ENCODE peak calls at places on chromosomes 7 and 10, in four cellular contexts. T is mesothelial cell of epicardium, I is astrocyte of the spinal cord, R is endodermal cell. H is an unnamed sample.

GRCh38 chr7:111390000-111390399 is 172.3 kb downstream of the IMMP2L start:
- DNase-seq in T (no peak), I (no peak), R (no peak), H (no peak)

GRCh38 chr10:69232252-69232651 is 12.1 kb downstream of the HKDC1 start:
- DNase-seq in T (no peak), I (peak), R (peak), H (peak)

GRCh38 chr10:50381637-50382036 is 130.3 kb upstream of the ASAH2 start:
- DNase-seq in T (no peak), I (no peak), R (no peak), H (no peak)

GRCh38 chr10:116207690-116208089 is 65.3 kb downstream of the GFRA1 start:
- DNase-seq in T (no peak), I (no peak), R (no peak), H (no peak)

GRCh38 chr10:92290076-92290836 is 622 bp downstream of the CPEB3 start:
- DNase-seq in T (peak), I (peak), R (no peak), H (peak)

GRCh38 chr10:102324061-102324460 is 71.4 kb upstream of the NFKB2 start:
- DNase-seq in T (no peak), I (no peak), R (peak), H (peak)

GRCh38 chr10:113362645-113363091 is 190.2 kb upstream of the HABP2 start:
- DNase-seq in T (no peak), I (peak), R (no peak), H (peak)

GRCh38 chr10:118356628-118357027 is 14.5 kb upstream of the FAM204A start:
- DNase-seq in T (no peak), I (no peak), R (no peak), H (no peak)

GRCh38 chr10:14579405-14579804 is 195.3 kb downstream of the FAM107B start:
- DNase-seq in T (no peak), I (no peak), R (no peak), H (no peak)

GRCh38 chr7:30772984-30773383 is 1.8 kb downstream of the MINDY4 start:
- DNase-seq in T (no peak), I (no peak), R (peak), H (no peak)

GRCh38 chr7:153109561-153109960 is 350.0 kb downstream of the ACTR3B start:
- DNase-seq in T (no peak), I (no peak), R (no peak), H (no peak)

GRCh38 chr10:30630571-30630970 is 1.0 kb upstream of the LYZL2 start:
- DNase-seq in T (no peak), I (no peak), R (no peak), H (no peak)

GRCh38 chr7:4809091-4809591 is 33.7 kb downstream of the AP5Z1 start:
- DNase-seq in T (no peak), I (no peak), R (no peak), H (no peak)

GRCh38 chr10:130895172-130895571 is 416.3 kb downstream of the TCERG1L start:
- DNase-seq in T (no peak), I (no peak), R (peak), H (peak)

GRCh38 chr10:48465860-48466521 is 138.9 kb downstream of the ARHGAP22 start:
- DNase-seq in T (no peak), I (no peak), R (peak), H (peak)

GRCh38 chr10:71882813-71883746 is 32.0 kb upstream of the PSAP start:
- DNase-seq in T (no peak), I (peak), R (no peak), H (no peak)

GRCh38 chr10:97319671-97320479 is 804 bp downstream of the FRAT1 start:
- DNase-seq in T (no peak), I (no peak), R (peak), H (peak)

GRCh38 chr7:6621195-6622128 is 6.1 kb downstream of the ZNF853 start:
- DNase-seq in T (no peak), I (no peak), R (no peak), H (no peak)

GRCh38 chr10:2980116-2980515 is 87.2 kb upstream of the PFKP start:
- DNase-seq in T (no peak), I (peak), R (no peak), H (no peak)

GRCh38 chr7:110852156-110852858 is 238.6 kb upstream of the LRRN3 start:
- DNase-seq in T (no peak), I (no peak), R (no peak), H (no peak)

GRCh38 chr10:45476559-45476958 is 102.5 kb downstream of the ALOX5 start:
- DNase-seq in T (no peak), I (no peak), R (no peak), H (no peak)

GRCh38 chr10:119140603-119141245 is 24.8 kb downstream of the SFXN4 start:
- DNase-seq in T (no peak), I (no peak), R (peak), H (peak)

GRCh38 chr10:103745264-103746247 is 109.8 kb downstream of the SH3PXD2A start:
- DNase-seq in T (no peak), I (peak), R (peak), H (peak)

GRCh38 chr7:46257766-46258448 is 336.8 kb upstream of the IGFBP3 start:
- DNase-seq in T (no peak), I (peak), R (no peak), H (no peak)

GRCh38 chr7:1176891-1177373 is 16.9 kb upstream of the ZFAND2A start:
- DNase-seq in T (no peak), I (peak), R (peak), H (peak)

GRCh38 chr10:3661271-3661670 is 123.7 kb downstream of the KLF6 start:
- DNase-seq in T (no peak), I (no peak), R (no peak), H (no peak)

GRCh38 chr7:171364-171904 is 20.9 kb upstream of the FAM20C start:
- DNase-seq in T (no peak), I (no peak), R (no peak), H (peak)

GRCh38 chr10:46247808-46248569 is 38.8 kb upstream of the ANTXRL start:
- DNase-seq in T (no peak), I (no peak), R (no peak), H (no peak)

GRCh38 chr7:322708-323111 is 32.7 kb downstream of the FOXL3 start:
- DNase-seq in T (no peak), I (no peak), R (no peak), H (no peak)

GRCh38 chr7:74606101-74606908 is 51.2 kb upstream of the GTF2I start:
- DNase-seq in T (no peak), I (no peak), R (peak), H (peak)

GRCh38 chr7:25228386-25228785 is at the start of gene NPVF:
- DNase-seq in T (no peak), I (no peak), R (no peak), H (no peak)

GRCh38 chr10:79904671-79905321 is 44.1 kb downstream of the SFTPD start:
- DNase-seq in T (peak), I (peak), R (peak), H (peak)

GRCh38 chr10:125370578-125370977 is 210.2 kb upstream of the CTBP2 start:
- DNase-seq in T (peak), I (no peak), R (peak), H (peak)

GRCh38 chr7:44595934-44596635 is 10.3 kb upstream of the OGDH start:
- DNase-seq in T (no peak), I (no peak), R (no peak), H (no peak)

H was measured in mesendoderm.